ENCODE peak calls at places on chromosomes 7 and 10, in ten cellular contexts. D is upper lobe of right lung, G is epithelial cell of proximal tubule, U is stomach, J is dorsolateral prefrontal cortex, C is AG09309, Q is mucosa of descending colon, Y is body of pancreas, K is tibial artery, S is fibroblast of pulmonary artery. I is an unnamed sample.

GRCh38 chr7:27605689-27606269 is 56.9 kb downstream of the HIBADH start:
- DNase-seq in G (peak), C (peak), D (no peak), K (no peak), U (no peak), Q (peak), S (peak), Y (peak), J (no peak), I (peak)

GRCh38 chr7:34845666-34846361 is 187.8 kb downstream of the NPSR1 start:
- DNase-seq in U (no peak), C (no peak), D (no peak), G (no peak), J (no peak), K (no peak), Y (no peak), Q (no peak), S (peak), I (no peak)

GRCh38 chr10:44897049-44897448 is 14.1 kb upstream of the TMEM72 start:
- DNase-seq in C (no peak), K (no peak), J (no peak), U (no peak), S (no peak), D (no peak), G (no peak), Q (no peak), Y (no peak), I (no peak)

GRCh38 chr7:155531686-155532085 is 14.7 kb downstream of the CNPY1 start:
- DNase-seq in K (peak), Q (no peak), U (no peak), S (no peak), C (no peak), Y (no peak), D (peak), J (no peak), G (no peak), I (no peak)

GRCh38 chr7:91826377-91826776 is 54.1 kb downstream of the MTERF1 start:
- DNase-seq in U (no peak), G (peak), C (no peak), Y (no peak), S (no peak), K (no peak), J (no peak), D (no peak), Q (no peak), I (no peak)

GRCh38 chr7:125059861-125060456 is 130.3 kb upstream of the POT1 start:
- DNase-seq in K (no peak), C (no peak), Q (no peak), Y (no peak), G (no peak), D (no peak), J (no peak), S (peak), U (no peak), I (peak)

GRCh38 chr10:112303528-112303927 is 20.3 kb downstream of the TECTB start:
- DNase-seq in J (no peak), S (no peak), D (no peak), Y (no peak), U (no peak), C (no peak), G (no peak), K (no peak), Q (no peak), I (no peak)

GRCh38 chr7:22109761-22110160 is 164.1 kb upstream of the CDCA7L start:
- DNase-seq in K (no peak), S (peak), Y (peak), C (no peak), Q (peak), J (peak), G (no peak), D (no peak), U (peak), I (peak)

GRCh38 chr7:22125436-22125835 is 179.7 kb upstream of the CDCA7L start:
- DNase-seq in U (no peak), K (no peak), C (no peak), Q (no peak), S (no peak), J (no peak), G (no peak), D (no peak), Y (no peak), I (no peak)

GRCh38 chr10:125137601-125138438 is 22.5 kb downstream of the CTBP2 start:
- DNase-seq in D (peak), Q (peak), U (peak), K (peak), Y (peak), J (no peak), C (no peak), S (no peak), G (no peak), I (no peak)

GRCh38 chr10:119252051-119252465 is 44.7 kb downstream of the GRK5 start:
- DNase-seq in Q (no peak), C (no peak), G (no peak), S (peak), J (no peak), K (no peak), U (no peak), Y (no peak), D (no peak), I (peak)

GRCh38 chr10:119252470-119253151 is 45.2 kb downstream of the GRK5 start:
- DNase-seq in S (no peak), C (no peak), Q (no peak), K (no peak), Y (no peak), J (no peak), U (no peak), D (no peak), G (no peak), I (no peak)

GRCh38 chr10:119254355-119254754 is 47.0 kb downstream of the GRK5 start:
- DNase-seq in Q (no peak), K (no peak), J (no peak), D (no peak), Y (no peak), C (no peak), S (no peak), G (no peak), U (no peak), I (peak)

GRCh38 chr10:119251315-119251708 is 43.9 kb downstream of the GRK5 start:
- DNase-seq in K (no peak), D (no peak), Y (peak), S (peak), Q (no peak), G (no peak), J (no peak), C (no peak), U (no peak), I (peak)

DNA sequence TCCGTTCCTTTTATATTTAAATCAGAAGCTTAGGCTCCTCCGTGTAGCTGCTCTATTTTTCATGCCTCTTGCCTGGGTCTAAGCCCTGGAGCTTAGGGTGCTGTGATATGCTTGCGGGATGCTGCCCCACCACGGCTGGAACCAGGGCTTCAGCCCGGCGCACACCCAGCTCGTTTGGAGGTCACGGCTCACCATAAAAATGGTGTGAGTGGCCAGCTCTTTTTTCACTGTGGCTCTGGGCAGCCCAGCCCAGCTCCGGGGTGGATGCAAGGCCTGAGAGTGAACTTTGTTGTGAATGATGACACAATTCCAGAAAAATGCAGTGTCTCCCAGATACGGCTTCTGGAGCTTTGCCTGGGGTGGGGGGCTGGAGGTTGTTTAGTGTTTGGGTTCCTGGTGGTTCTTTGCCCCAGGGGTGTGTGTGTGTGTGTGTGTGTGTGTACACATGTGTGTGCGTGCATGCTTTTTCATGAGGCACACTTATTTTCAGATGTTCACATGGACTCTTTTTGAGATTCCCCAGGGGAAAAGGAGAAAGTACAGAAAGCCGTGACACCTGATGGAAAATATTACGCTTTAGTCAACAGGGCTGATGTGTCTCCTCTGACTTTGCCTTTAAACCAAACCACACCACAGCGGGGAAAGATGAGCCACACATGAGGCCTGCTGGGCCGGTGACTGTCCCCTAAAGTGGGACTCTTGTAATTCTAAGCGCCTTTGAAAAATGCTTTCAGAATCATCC is 46.2 kb downstream of the GRK5 start:
- DNase-seq in C (peak), D (no peak), U (no peak), Q (peak), J (no peak), G (peak), K (peak), S (peak), Y (peak), I (peak)
- H3K4me3 ChIP-seq in C (no peak), D (no peak), U (no peak), Q (no peak), J (no peak), G (no peak), K (no peak), S (no peak), Y (no peak), I (no peak)

DNA sequence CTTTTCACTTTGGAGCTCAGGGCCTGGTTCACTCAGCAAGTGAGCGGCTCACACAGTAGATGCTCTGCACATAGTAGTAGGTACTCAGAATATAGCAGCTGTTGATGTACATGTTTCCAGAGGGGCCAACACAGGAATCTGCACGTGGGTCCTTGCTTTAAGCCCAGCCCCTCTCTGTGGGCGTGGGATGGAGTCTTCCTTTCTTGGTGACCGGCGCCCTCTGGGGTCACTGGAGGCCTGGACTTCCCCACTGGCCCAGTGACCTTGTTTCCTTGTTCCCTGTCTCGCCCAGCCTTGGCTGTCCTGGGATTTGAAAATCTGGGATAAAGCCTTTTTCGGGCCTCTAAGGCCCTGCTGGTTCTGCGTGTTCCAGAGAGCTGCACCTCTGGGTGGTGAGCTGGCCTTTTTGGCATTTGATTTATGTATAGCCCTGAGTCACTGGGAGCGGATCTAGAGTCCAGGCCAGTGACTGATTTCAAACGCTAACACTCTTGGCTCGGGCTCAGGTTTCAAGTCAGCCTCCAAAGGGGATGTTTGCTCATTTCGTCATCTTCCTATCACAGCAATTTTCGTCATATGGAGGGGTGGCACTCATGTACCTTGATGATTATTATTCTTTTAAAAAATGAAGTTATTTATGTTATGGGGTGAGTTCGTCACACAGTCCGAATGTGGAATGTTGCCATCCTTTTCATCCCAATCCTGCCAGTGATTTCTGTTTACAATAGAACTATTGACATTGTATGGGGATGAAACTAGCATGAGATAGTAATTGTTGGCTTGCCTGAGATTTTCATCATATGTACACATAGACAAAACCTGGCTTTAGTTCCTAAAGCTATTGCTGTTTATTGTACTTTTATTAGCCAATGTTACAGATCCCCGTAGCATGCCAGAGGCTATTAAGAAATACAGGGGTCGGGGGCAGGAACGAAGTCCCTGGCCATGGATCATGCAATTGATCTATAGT is 65.5 kb downstream of the CUX1 start:
- DNase-seq in D (peak), K (peak), G (peak), Q (peak), S (peak), U (peak), Y (peak), C (peak), J (no peak), I (peak)
- TF ChIP-seq CTCF in D (no peak), K (no peak), G (no peak), Q (no peak), S (no peak), U (no peak), Y (no peak), C (no peak), J (no peak), I (no peak)

DNA sequence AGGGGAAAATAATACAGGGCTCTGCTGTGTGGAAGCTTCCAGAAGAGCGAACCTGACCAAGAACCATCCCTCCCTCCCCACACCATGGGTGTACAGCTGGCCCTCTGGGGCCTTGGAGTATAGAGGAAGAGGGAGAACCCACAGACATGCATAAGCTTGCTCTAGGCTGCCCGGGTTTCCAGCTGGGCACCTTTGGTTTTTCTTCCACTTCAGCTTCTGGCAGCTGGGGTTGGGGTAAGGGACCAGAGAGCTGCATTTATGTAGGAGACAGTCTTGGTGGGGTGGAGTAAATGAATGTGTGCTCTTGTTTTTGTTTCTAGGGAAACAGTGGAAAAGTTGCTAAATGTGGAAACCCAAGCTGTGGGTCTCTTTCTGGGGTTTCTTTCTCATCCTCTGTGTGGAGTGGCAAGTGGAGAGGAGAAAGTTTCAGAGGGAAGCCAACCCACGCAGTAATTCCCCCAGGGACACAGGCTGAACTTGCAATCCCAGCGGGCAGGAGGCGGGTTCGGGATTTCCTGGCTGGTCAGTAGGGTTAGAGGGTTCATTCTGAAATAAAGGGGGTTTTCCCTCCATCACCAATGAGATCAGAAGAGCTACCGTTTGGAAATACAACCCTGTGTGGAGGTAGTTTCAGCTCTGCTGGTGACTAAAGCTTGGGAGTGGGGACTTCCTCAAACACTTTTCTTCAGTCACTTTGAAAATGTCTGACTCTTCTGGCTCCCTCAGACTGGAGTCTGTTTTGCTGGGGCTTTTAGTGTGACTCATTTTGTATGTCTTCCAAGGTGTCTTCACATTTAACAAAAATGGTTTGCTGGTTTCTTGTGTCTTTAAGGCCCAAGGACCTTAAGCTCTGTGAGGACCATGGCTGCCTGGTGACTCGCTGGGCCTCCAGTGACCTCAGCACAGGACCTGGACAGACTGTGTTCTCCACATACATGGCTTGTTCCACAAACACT is 22.2 kb upstream of the SRGN start:
- DNase-seq in G (peak), U (no peak), D (no peak), Q (no peak), S (peak), Y (peak), C (no peak), K (peak), J (no peak), I (peak)
- H3K4me3 ChIP-seq in G (no peak), U (no peak), D (no peak), Q (no peak), S (no peak), Y (no peak), C (no peak), K (no peak), J (no peak), I (no peak)

GRCh38 chr7:17651926-17652385 is 288.3 kb downstream of the SNX13 start:
- DNase-seq in Q (no peak), Y (peak), J (no peak), K (no peak), U (no peak), S (peak), G (no peak), D (no peak), C (peak), I (peak)
- TF ChIP-seq CTCF in Q (no peak), Y (no peak), J (no peak), K (peak), U (no peak), S (peak), G (peak), D (peak), C (peak), I (peak)

DNA sequence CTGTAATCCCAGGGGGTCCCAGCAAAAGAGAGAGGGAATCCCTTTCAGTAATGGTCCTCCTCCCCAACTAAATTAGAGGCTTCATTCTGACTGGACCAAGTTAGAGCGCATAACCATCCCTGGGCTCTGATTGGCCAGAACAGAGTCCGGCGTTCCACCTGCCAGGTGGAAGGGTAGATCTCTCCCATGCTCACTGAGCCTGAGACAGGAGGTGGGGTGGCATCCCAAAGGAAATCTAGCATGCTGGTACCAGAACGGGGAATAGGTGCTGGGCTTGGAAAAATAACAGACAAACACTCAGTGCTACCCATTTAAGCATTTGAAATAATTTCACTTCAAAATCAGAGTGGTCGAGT is 21.0 kb upstream of the TSPAN33 start:
- DNase-seq in U (no peak), C (no peak), S (no peak), J (no peak), Q (no peak), D (no peak), K (no peak), G (no peak), Y (no peak), I (no peak)
- H3K4me3 ChIP-seq in U (no peak), C (no peak), S (no peak), J (no peak), Q (no peak), D (no peak), K (no peak), G (no peak), Y (no peak), I (no peak)

GRCh38 chr10:131320860-131321604 is 9.5 kb upstream of the TCERG1L start:
- DNase-seq in C (no peak), J (no peak), S (no peak), U (no peak), D (no peak), G (no peak), Q (no peak), Y (no peak), K (no peak), I (no peak)
- TF ChIP-seq CTCF in C (no peak), J (no peak), S (no peak), U (no peak), D (no peak), G (no peak), Q (no peak), Y (no peak), K (no peak), I (no peak)

GRCh38 chr10:117775478-117775877 is 232.9 kb downstream of the EMX2 start:
- DNase-seq in S (no peak), C (no peak), U (no peak), K (no peak), Y (no peak), J (no peak), Q (no peak), G (peak), D (no peak), I (no peak)
- H3K4me3 ChIP-seq in S (no peak), C (no peak), U (no peak), K (no peak), Y (no peak), J (no peak), Q (no peak), G (no peak), D (no peak), I (no peak)

GRCh38 chr10:74213571-74214162 is 62.6 kb downstream of the ADK start:
- DNase-seq in Q (peak), G (no peak), S (peak), U (no peak), C (no peak), Y (peak), K (no peak), J (no peak), D (peak), I (peak)
- TF ChIP-seq CTCF in Q (no peak), G (peak), S (peak), U (no peak), C (peak), Y (no peak), K (peak), J (peak), D (peak), I (peak)